ENCODE peak calls at places on chromosomes 3 and 15, in four cellular contexts. S, Z, G and N are unnamed samples.

GRCh38 chr3:103968751-103969150 is 1398.0 kb upstream of the ALCAM start:
- DNase-seq in G (no peak), Z (no peak), S (no peak), N (no peak)

GRCh38 chr3:101533603-101533968 is 20.6 kb upstream of the SENP7 start:
- DNase-seq in Z (no peak), G (no peak), S (no peak), N (no peak)

GRCh38 chr3:100455841-100456550 is 36.4 kb upstream of the TMEM45A start:
- DNase-seq in G (no peak), Z (no peak), S (no peak), N (no peak)

GRCh38 chr3:4503050-4503449 is 9.9 kb downstream of the ITPR1 start:
- DNase-seq in S (no peak), G (no peak), Z (no peak), N (no peak)

GRCh38 chr15:60001642-60002527 is 2.2 kb upstream of the FOXB1 start:
- DNase-seq in Z (no peak), S (no peak), G (no peak), N (peak; percentile 27)

GRCh38 chr3:123084738-123085237 is 18.0 kb downstream of the PDIA5 start:
- DNase-seq in Z (no peak), G (no peak), S (no peak), N (no peak)

GRCh38 chr3:145384307-145384706 is 776.7 kb downstream of the PLOD2 start:
- DNase-seq in S (no peak), Z (no peak), G (no peak), N (no peak)

GRCh38 chr15:23866832-23867231 is 179.7 kb upstream of the NDN start:
- DNase-seq in S (no peak), G (no peak), Z (no peak), N (peak; percentile 30)

GRCh38 chr3:134650431-134651346 is at the start of gene KY:
- DNase-seq in Z (no peak), S (peak; percentile 54), G (peak; percentile 56), N (peak; percentile 39)
- H3K4me3 ChIP-seq in Z (peak within 1 kb of the TSS; percentile 62), S (peak within 1 kb of the TSS; percentile 51), G (no peak within 1 kb of the TSS), N (peak within 1 kb of the TSS; percentile 70)

GRCh38 chr3:150760431-150761200 is 2.4 kb downstream of the SIAH2 start:
- DNase-seq in G (no peak), Z (no peak), S (no peak), N (no peak)
- H3K4me3 ChIP-seq in G (no peak overlapping the region), Z (peak overlapping the region; percentile 82), S (peak overlapping the region; percentile 90), N (no peak overlapping the region)

DNA sequence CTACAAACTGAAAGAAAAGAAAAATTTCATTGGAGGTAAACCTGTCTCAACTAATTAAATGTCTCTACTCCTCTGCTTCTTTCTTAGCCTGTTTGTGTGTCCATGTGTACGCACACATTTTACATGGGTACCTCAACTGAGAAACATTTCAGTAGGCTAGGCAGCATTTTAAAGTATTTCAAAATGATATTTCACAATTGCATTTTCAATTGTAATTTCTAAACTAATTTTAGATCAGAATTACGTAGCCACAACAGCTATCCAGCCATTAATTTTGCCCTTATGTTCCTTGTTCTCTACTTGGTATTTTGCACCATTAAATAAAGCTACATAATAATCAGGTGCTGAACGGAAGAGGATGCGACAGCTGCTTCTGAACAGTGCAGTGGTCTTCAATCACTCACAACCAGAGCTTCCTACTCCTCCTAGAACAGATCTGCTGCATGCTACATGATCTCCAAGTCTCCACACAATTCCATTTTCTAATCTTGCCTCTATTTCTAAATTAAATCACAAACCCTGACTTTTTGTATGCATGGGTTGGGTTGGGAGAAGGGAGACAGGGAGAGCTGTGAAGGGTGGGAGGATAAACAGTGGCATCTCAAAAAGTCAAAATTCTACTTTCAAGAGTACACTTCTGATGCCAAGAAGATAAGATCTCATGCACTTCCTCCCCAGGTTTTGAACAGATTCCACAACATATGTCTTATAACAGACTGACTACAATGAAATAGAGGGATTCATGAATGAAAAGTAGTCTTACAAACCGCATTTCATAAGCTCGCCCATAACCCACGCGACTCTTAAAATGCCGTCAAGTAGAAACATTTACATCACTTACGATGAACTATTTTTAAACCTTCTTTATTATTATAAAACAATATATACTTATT is 57.4 kb downstream of the CHSY1 start:
- DNase-seq in S (no peak), Z (no peak), G (no peak), N (no peak)
- H3K4me3 ChIP-seq in S (no peak overlapping the region), Z (no peak overlapping the region), G (no peak overlapping the region), N (no peak overlapping the region)

DNA sequence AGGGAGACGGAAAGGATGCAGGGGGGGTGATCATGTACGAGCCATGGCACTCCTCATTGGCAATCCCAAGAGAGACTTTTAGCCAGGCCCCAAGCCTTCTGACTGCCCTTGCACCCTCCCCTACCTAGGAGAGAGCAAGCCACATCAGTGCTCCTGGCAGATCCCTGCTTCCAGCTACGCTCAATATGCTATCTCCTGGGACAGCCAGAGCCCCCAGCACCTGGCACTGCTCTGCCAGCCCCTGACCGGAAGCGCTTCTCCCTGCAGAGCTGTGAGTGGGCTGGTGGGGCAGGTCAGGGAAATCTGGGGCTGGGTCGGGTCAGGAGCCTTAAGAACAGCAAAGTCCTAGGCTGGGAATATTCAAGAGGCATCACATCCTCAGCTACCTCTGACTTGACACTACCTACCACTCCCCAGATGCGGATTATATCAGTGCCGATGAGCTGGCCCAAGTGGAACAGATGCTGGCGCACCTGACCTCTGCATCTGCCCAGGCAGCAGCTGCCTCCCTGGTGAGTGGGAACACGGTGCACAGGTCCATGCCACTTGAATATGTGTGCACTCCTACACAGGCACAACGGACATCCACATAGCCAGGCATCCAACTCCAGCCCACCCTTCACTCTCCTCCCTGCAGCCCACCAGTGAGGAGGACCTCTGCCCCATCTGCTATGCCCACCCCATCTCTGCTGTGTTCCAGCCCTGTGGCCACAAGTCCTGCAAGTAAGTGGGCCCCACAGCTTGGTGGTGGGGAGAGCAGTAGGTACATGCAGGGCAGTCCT is 1.1 kb upstream of the AMIGO3 start:
- DNase-seq in S (no peak), Z (peak; percentile 65), G (no peak), N (no peak)
- H3K4me3 ChIP-seq in S (no peak overlapping the region), Z (no peak overlapping the region), G (no peak overlapping the region), N (no peak overlapping the region)

GRCh38 chr3:11096266-11097135 is 57.8 kb upstream of the HRH1 start:
- DNase-seq in G (peak; percentile 80), S (peak; percentile 38), Z (peak; percentile 91), N (no peak)
- H3K4me3 ChIP-seq in G (no peak overlapping the region), S (peak overlapping the region; percentile 25), Z (peak overlapping the region; percentile 37), N (no peak overlapping the region)

GRCh38 chr3:168596175-168596574 is 500.5 kb upstream of the GOLIM4 start:
- DNase-seq in S (no peak), Z (no peak), G (no peak), N (no peak)
- H3K4me3 ChIP-seq in S (no peak overlapping the region), Z (no peak overlapping the region), G (no peak overlapping the region), N (no peak overlapping the region)